ENCODE peak calls at places on chromosome 21, in ten cellular contexts. V, H, B, S, R, T, M, D, P and F are unnamed samples.

GRCh38 chr21:27480841-27481261 is 514.0 kb upstream of the ADAMTS5 start:
- DNase-seq in S (no peak), V (no peak), B (no peak), T (peak; percentile 25), P (peak; percentile 51), D (no peak), H (peak; percentile 8), R (no peak), M (no peak), F (no peak)

GRCh38 chr21:31529406-31529805 is 130.1 kb upstream of the SOD1 start:
- DNase-seq in V (no peak), S (no peak), R (no peak), D (no peak), B (no peak), P (no peak), T (no peak), H (no peak), M (no peak), F (no peak)

GRCh38 chr21:44866780-44867179 is 6.7 kb downstream of the PTTG1IP start:
- DNase-seq in S (no peak), V (no peak), D (no peak), T (no peak), H (peak; percentile 18), R (no peak), M (no peak), P (peak; percentile 83), B (no peak), F (no peak)

GRCh38 chr21:45138199-45139002 is 64.0 kb downstream of the ADARB1 start:
- DNase-seq in P (peak; percentile 82), B (peak; percentile 56), R (peak; percentile 61), H (peak; percentile 60), V (peak; percentile 79), S (no peak), D (no peak), T (no peak), M (peak; percentile 34), F (peak; percentile 48)

GRCh38 chr21:45393833-45394638 is 10.9 kb upstream of the COL18A1 start:
- DNase-seq in R (no peak), S (no peak), D (no peak), M (no peak), P (no peak), T (no peak), B (no peak), V (no peak), H (no peak), F (no peak)

GRCh38 chr21:42009018-42009830 is 936 bp downstream of the ZBTB21 start:
- DNase-seq in T (no peak), P (peak; percentile 32), V (peak; percentile 42), D (no peak), H (peak; percentile 48), B (peak; percentile 32), R (peak; percentile 58), M (peak; percentile 13), S (peak; percentile 45), F (no peak)

GRCh38 chr21:32131960-32132359 is 146.9 kb downstream of the MIS18A start:
- DNase-seq in D (no peak), S (no peak), R (no peak), H (no peak), B (no peak), P (peak; percentile 14), T (peak; percentile 9), V (peak; percentile 1), M (no peak), F (no peak)

GRCh38 chr21:42997053-42997452 is 22.7 kb downstream of the PKNOX1 start:
- DNase-seq in H (peak; percentile 76), T (peak; percentile 92), R (no peak), V (no peak), B (no peak), D (no peak), M (no peak), S (no peak), P (peak; percentile 96), F (no peak)

GRCh38 chr21:17390575-17390974 is 122.3 kb upstream of the CXADR start:
- DNase-seq in V (no peak), S (no peak), D (no peak), P (no peak), B (no peak), M (no peak), T (no peak), R (no peak), H (no peak), F (no peak)

GRCh38 chr21:26445440-26445839 is 127.6 kb downstream of the CYYR1 start:
- DNase-seq in P (peak; percentile 63), M (no peak), B (no peak), S (no peak), R (no peak), T (peak; percentile 33), D (no peak), V (no peak), H (no peak), F (no peak)

GRCh38 chr21:14686466-14687276 is 140.6 kb upstream of the SAMSN1 start:
- DNase-seq in D (no peak), P (no peak), V (no peak), T (no peak), H (no peak), M (no peak), S (no peak), B (no peak), R (no peak), F (no peak)

GRCh38 chr21:30984897-30985296 is 53.4 kb downstream of the KRTAP19-8 start:
- DNase-seq in B (no peak), H (no peak), T (no peak), M (no peak), S (no peak), V (no peak), D (no peak), P (no peak), R (no peak), F (no peak)

GRCh38 chr21:30305136-30305535 is 15.0 kb downstream of the KRTAP26-1 start:
- DNase-seq in H (no peak), T (no peak), S (no peak), D (no peak), B (no peak), V (no peak), M (no peak), P (no peak), R (no peak), F (no peak)

GRCh38 chr21:41796476-41797080 is 29.7 kb upstream of the RIPK4 start:
- DNase-seq in S (no peak), H (no peak), B (no peak), D (no peak), M (no peak), V (no peak), R (no peak), P (no peak), T (no peak), F (no peak)

GRCh38 chr21:41783476-41784150 is 16.8 kb upstream of the RIPK4 start:
- DNase-seq in V (peak; percentile 87), P (no peak), R (no peak), S (no peak), B (no peak), M (no peak), T (no peak), D (no peak), H (no peak), F (no peak)

GRCh38 chr21:20388400-20388799 is 609.8 kb upstream of the NCAM2 start:
- DNase-seq in M (no peak), T (no peak), H (no peak), D (no peak), B (no peak), S (no peak), R (no peak), P (no peak), V (peak; percentile 43), F (no peak)

GRCh38 chr21:34613679-34614442 is 1.1 kb downstream of the RCAN1 start:
- DNase-seq in T (no peak), P (peak; percentile 13), H (no peak), M (no peak), B (no peak), R (no peak), V (no peak), S (no peak), D (no peak), F (no peak)